ENCODE peak calls at places on chromosomes 4 and X, in eight cellular contexts. A, S, E, F, G, Z, N and B are unnamed samples.

GRCh38 chr4:41148292-41148691 is 66.0 kb downstream of the APBB2 start:
- DNase-seq in A (no peak), S (no peak), E (no peak), F (no peak), G (no peak), Z (no peak), N (no peak), B (no peak)

GRCh38 chrX:139086243-139086642 is 374.7 kb upstream of the FGF13 start:
- DNase-seq in A (no peak), S (no peak), E (no peak), F (no peak), G (no peak), Z (no peak), N (no peak), B (no peak)

GRCh38 chr4:172983014-172983413 is 185.6 kb upstream of the GALNT7 start:
- DNase-seq in A (no peak), S (no peak), E (no peak), F (no peak), G (no peak), Z (no peak), N (no peak), B (no peak)

GRCh38 chrX:69538321-69538876 is 34.3 kb downstream of the NALF2 start:
- DNase-seq in A (peak; percentile 35), S (peak; percentile 76), E (peak; percentile 20), F (peak; percentile 77), G (peak; percentile 56), Z (peak; percentile 91), N (peak; percentile 33), B (no peak)

GRCh38 chrX:99242001-99242400 is 1168.1 kb downstream of the PCDH19 start:
- DNase-seq in A (no peak), S (no peak), E (no peak), F (no peak), G (no peak), Z (peak; percentile 47), N (no peak), B (no peak)

GRCh38 chr4:1777822-1778641 is 15.1 kb upstream of the FGFR3 start:
- DNase-seq in A (no peak), S (no peak), E (no peak), F (peak; percentile 67), G (no peak), Z (no peak), N (no peak), B (no peak)

GRCh38 chr4:128853741-128854140 is 44.2 kb downstream of the JADE1 start:
- DNase-seq in A (no peak), S (no peak), E (no peak), F (no peak), G (no peak), Z (no peak), N (no peak), B (no peak)

GRCh38 chrX:9746148-9746880 is 19.3 kb downstream of the GPR143 start:
- DNase-seq in A (no peak), S (no peak), E (no peak), F (no peak), G (no peak), Z (no peak), N (no peak), B (no peak)

GRCh38 chr4:15149842-15150592 is 147.7 kb downstream of the CPEB2 start:
- DNase-seq in A (no peak), S (no peak), E (no peak), F (peak; percentile 73), G (no peak), Z (peak; percentile 86), N (no peak), B (no peak)

GRCh38 chr4:74632634-74633033 is 161.7 kb downstream of the BTC start:
- DNase-seq in A (no peak), S (peak; percentile 6), E (no peak), F (no peak), G (peak; percentile 26), Z (no peak), N (no peak), B (no peak)